ENCODE peak calls at places on chromosomes 7 and 10, in seven cellular contexts. Q, U, O, I, R, A and T are unnamed samples.
A peak's percentile ranks its signal among the peaks of the same experiment; 100 is the strongest.

GRCh38 chr10:126964190-126964589 is 59.0 kb downstream of the DOCK1 start:
- DNase-seq in U (no peak), O (no peak), I (no peak), A (no peak), Q (no peak), R (no peak), T (no peak)

GRCh38 chr10:33193057-33193866 is 141.2 kb downstream of the NRP1 start:
- DNase-seq in I (peak; percentile 92), A (peak; percentile 73), U (peak; percentile 95), Q (peak; percentile 85), R (peak; percentile 100), O (peak; percentile 78), T (peak; percentile 91)

GRCh38 chr7:44138698-44139097 is 2.4 kb downstream of the MYL7 start:
- DNase-seq in U (no peak), R (no peak), I (no peak), Q (no peak), O (no peak), A (no peak), T (no peak)

GRCh38 chr7:1846331-1847065 is 176.4 kb downstream of the ELFN1 start:
- DNase-seq in Q (no peak), O (no peak), U (no peak), A (no peak), R (no peak), I (no peak), T (no peak)

GRCh38 chr10:22247636-22248035 is 29.8 kb upstream of the EBLN1 start:
- DNase-seq in I (no peak), R (peak; percentile 82), A (no peak), O (no peak), Q (no peak), U (no peak), T (no peak)

GRCh38 chr7:30320392-30320791 is 36.0 kb downstream of the ZNRF2 start:
- DNase-seq in R (no peak), A (no peak), Q (no peak), U (no peak), I (no peak), O (no peak), T (no peak)

GRCh38 chr10:74585231-74586087 is 240.9 kb upstream of the KAT6B start:
- DNase-seq in A (peak; percentile 81), O (no peak), R (no peak), U (peak; percentile 29), I (no peak), Q (peak; percentile 32), T (no peak)

GRCh38 chr7:116689787-116690186 is 17.8 kb downstream of the MET start:
- DNase-seq in I (no peak), Q (no peak), O (no peak), R (peak; percentile 84), A (no peak), U (peak; percentile 53), T (no peak)

GRCh38 chr10:630581-631073 is 58.8 kb downstream of the DIP2C start:
- DNase-seq in U (no peak), O (no peak), I (no peak), Q (no peak), R (no peak), A (no peak), T (no peak)

GRCh38 chr7:57327081-57327480 is 122.9 kb upstream of the ZNF716 start:
- DNase-seq in U (no peak), Q (no peak), R (no peak), A (no peak), O (no peak), I (no peak), T (no peak)

GRCh38 chr7:32215697-32216096 is 145.5 kb upstream of the PDE1C start:
- DNase-seq in U (no peak), O (no peak), Q (no peak), I (no peak), R (no peak), A (no peak), T (no peak)

GRCh38 chr7:34315032-34315431 is 343.0 kb upstream of the NPSR1 start:
- DNase-seq in I (no peak), R (no peak), O (no peak), U (peak; percentile 91), A (no peak), Q (no peak), T (no peak)

DNA sequence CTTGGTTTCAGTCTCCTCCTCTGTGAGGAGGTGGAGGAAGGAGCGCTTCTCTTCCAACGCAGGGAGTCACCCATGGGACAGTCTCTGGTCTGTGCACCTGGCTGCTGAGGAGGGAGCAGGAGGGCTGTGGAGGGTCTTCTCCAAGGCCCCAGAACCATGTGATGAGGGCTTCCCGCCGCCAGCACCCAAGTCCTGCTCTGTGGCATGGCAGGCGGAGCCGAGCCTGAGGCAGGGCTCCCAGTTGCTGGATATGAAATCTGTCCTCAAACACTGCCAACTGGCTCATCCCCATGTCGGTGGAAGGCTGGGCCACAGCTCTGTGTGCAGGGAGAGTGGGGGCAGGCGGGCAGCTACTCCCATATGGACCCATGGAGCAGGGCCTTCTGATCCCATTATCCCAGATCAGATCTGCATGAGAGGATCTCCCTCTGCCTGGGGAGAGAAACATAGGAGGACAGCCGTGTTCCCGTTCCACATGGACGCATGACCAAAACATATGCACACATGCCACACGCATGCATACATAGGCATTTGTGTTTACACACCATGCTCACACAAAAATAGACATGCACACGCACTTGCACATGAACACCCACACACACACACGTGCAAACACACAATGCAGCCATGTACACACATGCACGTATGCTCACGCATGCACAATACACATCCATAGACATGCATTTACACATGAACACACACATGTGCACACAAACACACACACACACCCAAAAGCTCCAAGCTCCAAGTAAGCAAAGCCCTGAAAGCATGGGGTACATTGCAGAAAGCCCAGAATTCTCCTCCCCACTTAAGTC is 38.8 kb upstream of the EN2 start:
- DNase-seq in U (no peak), Q (no peak), R (no peak), I (no peak), O (no peak), A (no peak), T (no peak)
- TF ChIP-seq EZH2phosphoT487 in U (no peak), Q (no peak), R (no peak), I (no peak), O (no peak), A (no peak), T (no peak)

GRCh38 chr10:80094236-80094635 is 15.8 kb downstream of the TMEM254 start:
- DNase-seq in O (no peak), R (no peak), U (no peak), A (no peak), Q (no peak), I (no peak), T (no peak)
- TF ChIP-seq EZH2 in O (no peak), R (no peak), U (no peak), A (no peak), Q (no peak), I (no peak), T (no peak)

GRCh38 chr10:69421611-69422308 is 5.0 kb upstream of the TACR2 start:
- DNase-seq in R (no peak), A (no peak), U (peak; percentile 32), O (no peak), Q (no peak), I (no peak), T (peak; percentile 57)

GRCh38 chr10:69425513-69426298 is 9.0 kb upstream of the TACR2 start:
- DNase-seq in R (peak; percentile 89), Q (no peak), U (no peak), I (no peak), O (no peak), A (peak; percentile 27), T (peak; percentile 84)

GRCh38 chr10:69425041-69425440 is 8.3 kb upstream of the TACR2 start:
- DNase-seq in A (no peak), U (no peak), R (no peak), O (no peak), Q (no peak), I (no peak), T (no peak)

GRCh38 chr10:69419761-69420126 is 3.0 kb upstream of the TACR2 start:
- DNase-seq in I (no peak), R (no peak), A (no peak), Q (no peak), U (no peak), O (no peak), T (no peak)

GRCh38 chr10:69422676-69423075 is 6.0 kb upstream of the TACR2 start:
- DNase-seq in A (no peak), R (no peak), U (no peak), O (no peak), Q (no peak), I (no peak), T (no peak)
- TF ChIP-seq EZH2phosphoT487 in A (no peak), R (no peak), U (no peak), O (no peak), Q (no peak), I (no peak), T (no peak)

GRCh38 chr10:72085864-72086465 is 2.4 kb downstream of the SPOCK2 start:
- DNase-seq in I (no peak), U (no peak), Q (no peak), R (no peak), A (no peak), O (no peak), T (no peak)

GRCh38 chr10:72088879-72089585 is 681 bp upstream of the SPOCK2 start:
- DNase-seq in Q (peak; percentile 60), R (no peak), O (no peak), U (peak; percentile 30), I (peak; percentile 21), A (no peak), T (no peak)

GRCh38 chr10:72086466-72087391 is 1.6 kb downstream of the SPOCK2 start:
- DNase-seq in I (peak; percentile 75), A (no peak), R (no peak), Q (peak; percentile 75), U (peak; percentile 13), O (no peak), T (no peak)

GRCh38 chr10:72087969-72088878 is at the start of gene SPOCK2:
- DNase-seq in A (no peak), O (no peak), R (no peak), Q (peak; percentile 65), I (peak; percentile 64), U (peak; percentile 39), T (no peak)

GRCh38 chr10:72087392-72087968 is 871 bp downstream of the SPOCK2 start:
- DNase-seq in I (peak; percentile 47), O (no peak), U (no peak), R (no peak), A (no peak), Q (peak; percentile 39), T (peak; percentile 33)
- TF ChIP-seq EZH2 in I (peak; percentile 12), O (no peak), U (no peak), R (no peak), A (no peak), Q (no peak), T (peak; percentile 98)